ENCODE peak calls at places on chromosomes 3 and 15, in eight cellular contexts. F is stimulated activated CD8-positive, alpha-beta memory T cell treated with anti-CD3 and anti-CD28 coated beads, Interleukin-4, amount 100 ng/mL, for 1 hour; K is effector CD4-positive, alpha-beta T cell; V is ELR; E is dermis microvascular lymphatic vessel endothelial cell; M is suprapubic skin; U is RPMI8226; Z is C1 segment of cervical spinal cord. I is an unnamed sample.

GRCh38 chr3:73408597-73408996 is 216.1 kb downstream of the PDZRN3 start:
- DNase-seq in F (no peak), K (no peak), V (no peak), E (no peak), M (no peak), U (no peak), Z (no peak), I (no peak)

GRCh38 chr3:122727279-122727678 is 46.6 kb downstream of the PARP14 start:
- DNase-seq in F (no peak), K (no peak), V (no peak), E (no peak), M (no peak), U (peak; percentile 14), Z (no peak), I (no peak)

GRCh38 chr3:4738737-4739274 is 240.4 kb upstream of the BHLHE40 start:
- DNase-seq in F (no peak), K (no peak), V (peak; percentile 58), E (no peak), M (peak; percentile 72), U (no peak), Z (no peak), I (no peak)

GRCh38 chr3:142896201-142896755 is 7.4 kb upstream of the PCOLCE2 start:
- DNase-seq in F (no peak), K (no peak), V (peak; percentile 94), E (no peak), M (no peak), U (no peak), Z (no peak), I (no peak)

GRCh38 chr15:77099741-77100463 is 29.0 kb upstream of the TSPAN3 start:
- DNase-seq in F (no peak), K (no peak), V (no peak), E (no peak), M (no peak), U (no peak), Z (no peak), I (no peak)

GRCh38 chr3:159711560-159712333 is 276.9 kb upstream of the IL12A start:
- DNase-seq in F (no peak), K (no peak), V (peak; percentile 92), E (peak; percentile 99), M (no peak), U (peak; percentile 24), Z (no peak), I (no peak)

GRCh38 chr3:37905987-37906674 is 44.5 kb downstream of the CTDSPL start:
- DNase-seq in F (no peak), K (no peak), V (peak; percentile 22), E (peak; percentile 90), M (no peak), U (no peak), Z (no peak), I (no peak)

GRCh38 chr3:157059181-157059580 is 100.8 kb downstream of the CCNL1 start:
- DNase-seq in F (no peak), K (no peak), V (no peak), E (no peak), M (no peak), U (no peak), Z (no peak), I (no peak)

I was measured in HCT116.